ENCODE peak calls at places on chromosomes 16 and 17, in ten cellular contexts. J is OCI-LY7; R is coronary artery; O is A549; I is endothelial cell of umbilical vein; Y is psoas muscle; B is neural progenitor cell; P is breast epithelium; C is HL-60; Z is CD8-positive, alpha-beta memory T cell. W is an unnamed sample.
A peak's percentile ranks its signal among the peaks of the same experiment; 100 is the strongest.

GRCh38 chr16:457732-458400 is 32.4 kb downstream of the RAB11FIP3 start:
- DNase-seq in J (no peak), R (no peak), O (peak; percentile 57), I (peak; percentile 77), Y (no peak), B (no peak), P (no peak), C (no peak), Z (no peak), W (no peak)

GRCh38 chr16:19393226-19394074 is 24.2 kb upstream of the TMC5 start:
- DNase-seq in J (no peak), R (no peak), O (peak; percentile 90), I (peak; percentile 3), Y (no peak), B (peak; percentile 55), P (no peak), C (no peak), Z (no peak), W (no peak)

GRCh38 chr17:51103050-51103449 is 17.6 kb downstream of the SPAG9 start:
- DNase-seq in J (no peak), R (no peak), O (no peak), I (no peak), Y (no peak), B (no peak), P (no peak), C (no peak), Z (no peak), W (no peak)

GRCh38 chr17:13362341-13363122 is 239.2 kb downstream of the HS3ST3A1 start:
- DNase-seq in J (no peak), R (no peak), O (no peak), I (no peak), Y (no peak), B (peak; percentile 25), P (no peak), C (no peak), Z (no peak), W (no peak)

GRCh38 chr17:31061678-31062077 is 33.1 kb upstream of the NF1 start:
- DNase-seq in J (peak; percentile 56), R (no peak), O (peak; percentile 30), I (no peak), Y (no peak), B (peak; percentile 53), P (no peak), C (no peak), Z (no peak), W (no peak)

GRCh38 chr17:13888043-13888442 is 181.3 kb upstream of the COX10 start:
- DNase-seq in J (no peak), R (no peak), O (no peak), I (no peak), Y (no peak), B (no peak), P (no peak), C (no peak), Z (no peak), W (peak; percentile 22)

GRCh38 chr16:27330542-27330941 is 16.8 kb downstream of the IL4R start:
- DNase-seq in J (no peak), R (peak; percentile 95), O (peak; percentile 17), I (peak; percentile 62), Y (no peak), B (no peak), P (peak; percentile 89), C (no peak), Z (no peak), W (peak; percentile 96)

GRCh38 chr17:60091908-60092331 is 13.2 kb upstream of the HEATR6 start:
- DNase-seq in J (no peak), R (no peak), O (no peak), I (peak; percentile 54), Y (no peak), B (no peak), P (no peak), C (no peak), Z (no peak), W (no peak)

GRCh38 chr17:44360826-44361225 is 2.8 kb downstream of the FAM171A2 start:
- DNase-seq in J (no peak), R (no peak), O (no peak), I (no peak), Y (no peak), B (peak; percentile 85), P (no peak), C (no peak), Z (no peak), W (no peak)

GRCh38 chr17:34579979-34580684 is 750 bp downstream of the TMEM132E start:
- DNase-seq in J (no peak), R (no peak), O (peak; percentile 23), I (peak; percentile 12), Y (no peak), B (peak; percentile 75), P (no peak), C (no peak), Z (no peak), W (no peak)

GRCh38 chr17:76317535-76317934 is 9.5 kb upstream of the QRICH2 start:
- DNase-seq in J (no peak), R (no peak), O (no peak), I (no peak), Y (no peak), B (no peak), P (no peak), C (no peak), Z (no peak), W (no peak)

GRCh38 chr17:76314392-76315227 is 6.5 kb upstream of the QRICH2 start:
- DNase-seq in J (no peak), R (no peak), O (no peak), I (peak; percentile 88), Y (no peak), B (no peak), P (no peak), C (no peak), Z (no peak), W (peak; percentile 11)

GRCh38 chr17:76318586-76318985 is 10.5 kb upstream of the QRICH2 start:
- DNase-seq in J (no peak), R (no peak), O (no peak), I (no peak), Y (no peak), B (no peak), P (no peak), C (no peak), Z (no peak), W (no peak)
- H3K27ac ChIP-seq in J (no peak overlapping the region), R (no peak overlapping the region), O (no peak overlapping the region), I (no peak overlapping the region), Y (no peak overlapping the region), B (no peak overlapping the region), P (no peak overlapping the region), C (no peak overlapping the region), Z (no peak overlapping the region), W (no peak overlapping the region)

GRCh38 chr17:49260922-49261291 is 30.3 kb upstream of the PHOSPHO1 start:
- DNase-seq in J (no peak), R (no peak), O (no peak), I (no peak), Y (no peak), B (no peak), P (peak; percentile 52), C (no peak), Z (no peak), W (no peak)
- H3K27ac ChIP-seq in J (no peak overlapping the region), R (peak overlapping the region; percentile 67), O (peak overlapping the region; percentile 88), I (peak overlapping the region; percentile 85), Y (peak overlapping the region; percentile 78), B (no peak overlapping the region), P (peak overlapping the region; percentile 82), C (no peak overlapping the region), Z (no peak overlapping the region), W (peak overlapping the region; percentile 84)

GRCh38 chr16:53689636-53690035 is 14.0 kb downstream of the RPGRIP1L start:
- DNase-seq in J (no peak), R (no peak), O (no peak), I (no peak), Y (no peak), B (no peak), P (no peak), C (no peak), Z (no peak), W (no peak)

GRCh38 chr16:53692146-53692545 is 11.5 kb downstream of the RPGRIP1L start:
- DNase-seq in J (no peak), R (no peak), O (peak; percentile 67), I (no peak), Y (no peak), B (peak; percentile 29), P (no peak), C (no peak), Z (no peak), W (no peak)

GRCh38 chr16:53695070-53695469 is 8.6 kb downstream of the RPGRIP1L start:
- DNase-seq in J (no peak), R (no peak), O (no peak), I (no peak), Y (no peak), B (no peak), P (no peak), C (no peak), Z (no peak), W (no peak)
- H3K27ac ChIP-seq in J (no peak overlapping the region), R (no peak overlapping the region), O (no peak overlapping the region), I (no peak overlapping the region), Y (no peak overlapping the region), B (no peak overlapping the region), P (no peak overlapping the region), C (no peak overlapping the region), Z (no peak overlapping the region), W (no peak overlapping the region)

DNA sequence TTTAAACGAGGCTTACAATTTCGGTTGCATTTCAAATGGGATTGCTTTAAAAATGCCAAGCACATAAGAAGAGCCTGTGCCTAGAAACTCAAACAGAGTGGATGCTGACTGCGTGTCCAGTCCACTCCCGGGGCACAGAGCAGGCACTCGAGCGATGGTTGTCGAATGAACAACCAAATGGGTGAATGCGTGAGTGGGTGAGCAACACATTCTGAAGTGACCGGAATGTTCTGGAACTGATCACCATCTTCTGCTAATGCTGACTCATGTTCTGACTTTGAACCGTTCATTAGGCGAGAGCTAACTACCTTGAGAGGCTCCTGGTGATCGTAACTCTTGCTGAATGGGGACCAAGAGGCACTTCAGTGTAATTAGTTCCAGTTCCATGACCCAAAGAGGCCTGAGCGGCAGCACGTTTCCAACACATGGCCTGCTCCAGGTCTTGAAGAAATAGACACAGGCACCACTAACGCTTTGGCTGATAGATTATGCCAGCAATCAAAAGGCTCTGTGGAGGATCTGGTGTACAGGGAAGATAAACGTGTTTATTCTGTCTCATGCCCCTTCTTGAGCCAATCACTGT is 37.9 kb downstream of the IRF8 start:
- DNase-seq in J (no peak), R (no peak), O (no peak), I (no peak), Y (peak; percentile 1), B (no peak), P (no peak), C (no peak), Z (no peak), W (no peak)
- H3K27ac ChIP-seq in J (peak overlapping the region; percentile 17), R (no peak overlapping the region), O (no peak overlapping the region), I (no peak overlapping the region), Y (no peak overlapping the region), B (no peak overlapping the region), P (no peak overlapping the region), C (peak overlapping the region; percentile 55), Z (peak overlapping the region; percentile 32), W (no peak overlapping the region)

DNA sequence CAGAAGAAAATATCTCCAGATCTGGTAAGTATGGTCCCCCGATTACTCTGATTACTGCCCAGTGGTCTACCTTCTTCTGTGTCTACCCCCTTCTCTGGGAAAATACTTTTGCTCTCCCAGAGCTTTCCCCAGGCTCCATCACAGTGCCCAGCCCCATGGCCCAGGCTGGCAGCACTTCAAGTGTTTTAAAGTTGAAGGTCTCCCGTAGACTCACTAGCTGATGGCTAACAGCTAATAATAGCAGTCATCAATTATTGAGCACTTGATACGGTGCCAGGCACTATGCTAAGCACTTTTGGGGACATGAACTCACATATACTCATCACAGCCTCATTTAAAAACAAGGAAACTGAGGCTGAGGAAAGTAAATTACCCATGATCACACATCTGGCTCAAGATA is 33.4 kb downstream of the DCUN1D3 start:
- DNase-seq in J (no peak), R (no peak), O (no peak), I (no peak), Y (no peak), B (no peak), P (no peak), C (no peak), Z (no peak), W (no peak)
- H3K27ac ChIP-seq in J (no peak overlapping the region), R (peak overlapping the region; percentile 71), O (peak overlapping the region; percentile 87), I (peak overlapping the region; percentile 97), Y (no peak overlapping the region), B (no peak overlapping the region), P (peak overlapping the region; percentile 49), C (no peak overlapping the region), Z (no peak overlapping the region), W (peak overlapping the region; percentile 71)